ENCODE peak calls at places on chromosome 9, in seven cellular contexts. One of them, this sample, is unnamed.

GRCh38 chr9:71816782-71817549 is 48.7 kb upstream of the CEMIP2 start:
- ATAC-seq in Panc1: no peak
- ATAC-seq in stimulated activated effector memory CD8-positive, alpha-beta T cell treated with anti-CD3 and anti-CD28 coated beads, Interleukin-12 subunit alpha, Interleukin-12 subunit beta, amount 100 ng/mL, for 72 hours: no peak
- ATAC-seq in activated CD4-positive, CD25-positive, alpha-beta regulatory T cell treated with anti-CD3 and anti-CD28 coated beads, Interleukin-2, amount 50 U/mL, for 24 hours: no peak
- ATAC-seq in Right ventricle myocardium superior: no peak
- ATAC-seq in CD4-positive, CD25-positive, alpha-beta regulatory T cell: no peak
- ATAC-seq in mucosa of descending colon: peak
- ATAC-seq in this sample: no peak

GRCh38 chr9:114791312-114791711 is 14.5 kb downstream of the TNFSF15 start:
- ATAC-seq in activated CD4-positive, CD25-positive, alpha-beta regulatory T cell treated with anti-CD3 and anti-CD28 coated beads, Interleukin-2, amount 50 U/mL, for 24 hours: no peak
- ATAC-seq in CD4-positive, CD25-positive, alpha-beta regulatory T cell: no peak
- ATAC-seq in Panc1: no peak
- ATAC-seq in stimulated activated effector memory CD8-positive, alpha-beta T cell treated with anti-CD3 and anti-CD28 coated beads, Interleukin-12 subunit alpha, Interleukin-12 subunit beta, amount 100 ng/mL, for 72 hours: no peak
- ATAC-seq in mucosa of descending colon: no peak
- ATAC-seq in Right ventricle myocardium superior: no peak
- ATAC-seq in this sample: no peak

GRCh38 chr9:128724744-128725211 is 851 bp upstream of the ZDHHC12 start:
- ATAC-seq in activated CD4-positive, CD25-positive, alpha-beta regulatory T cell treated with anti-CD3 and anti-CD28 coated beads, Interleukin-2, amount 50 U/mL, for 24 hours: no peak
- ATAC-seq in stimulated activated effector memory CD8-positive, alpha-beta T cell treated with anti-CD3 and anti-CD28 coated beads, Interleukin-12 subunit alpha, Interleukin-12 subunit beta, amount 100 ng/mL, for 72 hours: peak
- ATAC-seq in CD4-positive, CD25-positive, alpha-beta regulatory T cell: no peak
- ATAC-seq in mucosa of descending colon: peak
- ATAC-seq in Right ventricle myocardium superior: peak
- ATAC-seq in Panc1: peak
- ATAC-seq in this sample: peak

GRCh38 chr9:71758785-71759184 is 9.5 kb downstream of the CEMIP2 start:
- ATAC-seq in Right ventricle myocardium superior: no peak
- ATAC-seq in activated CD4-positive, CD25-positive, alpha-beta regulatory T cell treated with anti-CD3 and anti-CD28 coated beads, Interleukin-2, amount 50 U/mL, for 24 hours: no peak
- ATAC-seq in stimulated activated effector memory CD8-positive, alpha-beta T cell treated with anti-CD3 and anti-CD28 coated beads, Interleukin-12 subunit alpha, Interleukin-12 subunit beta, amount 100 ng/mL, for 72 hours: no peak
- ATAC-seq in mucosa of descending colon: peak
- ATAC-seq in Panc1: no peak
- ATAC-seq in CD4-positive, CD25-positive, alpha-beta regulatory T cell: peak
- ATAC-seq in this sample: peak

GRCh38 chr9:132892383-132892782 is 13.7 kb downstream of the SPACA9 start:
- ATAC-seq in Right ventricle myocardium superior: no peak
- ATAC-seq in activated CD4-positive, CD25-positive, alpha-beta regulatory T cell treated with anti-CD3 and anti-CD28 coated beads, Interleukin-2, amount 50 U/mL, for 24 hours: no peak
- ATAC-seq in Panc1: no peak
- ATAC-seq in mucosa of descending colon: no peak
- ATAC-seq in stimulated activated effector memory CD8-positive, alpha-beta T cell treated with anti-CD3 and anti-CD28 coated beads, Interleukin-12 subunit alpha, Interleukin-12 subunit beta, amount 100 ng/mL, for 72 hours: no peak
- ATAC-seq in CD4-positive, CD25-positive, alpha-beta regulatory T cell: no peak
- ATAC-seq in this sample: no peak

GRCh38 chr9:121700165-121700830 is 48.9 kb downstream of the DAB2IP start:
- ATAC-seq in stimulated activated effector memory CD8-positive, alpha-beta T cell treated with anti-CD3 and anti-CD28 coated beads, Interleukin-12 subunit alpha, Interleukin-12 subunit beta, amount 100 ng/mL, for 72 hours: peak
- ATAC-seq in Panc1: peak
- ATAC-seq in Right ventricle myocardium superior: peak
- ATAC-seq in CD4-positive, CD25-positive, alpha-beta regulatory T cell: no peak
- ATAC-seq in activated CD4-positive, CD25-positive, alpha-beta regulatory T cell treated with anti-CD3 and anti-CD28 coated beads, Interleukin-2, amount 50 U/mL, for 24 hours: no peak
- ATAC-seq in mucosa of descending colon: peak
- ATAC-seq in this sample: peak

GRCh38 chr9:125896964-125897363 is 149.8 kb downstream of the PBX3 start:
- ATAC-seq in mucosa of descending colon: no peak
- ATAC-seq in CD4-positive, CD25-positive, alpha-beta regulatory T cell: no peak
- ATAC-seq in activated CD4-positive, CD25-positive, alpha-beta regulatory T cell treated with anti-CD3 and anti-CD28 coated beads, Interleukin-2, amount 50 U/mL, for 24 hours: no peak
- ATAC-seq in Panc1: no peak
- ATAC-seq in Right ventricle myocardium superior: no peak
- ATAC-seq in stimulated activated effector memory CD8-positive, alpha-beta T cell treated with anti-CD3 and anti-CD28 coated beads, Interleukin-12 subunit alpha, Interleukin-12 subunit beta, amount 100 ng/mL, for 72 hours: no peak
- ATAC-seq in this sample: no peak

GRCh38 chr9:123316053-123316718 is 39.8 kb upstream of the CRB2 start:
- ATAC-seq in Right ventricle myocardium superior: no peak
- ATAC-seq in mucosa of descending colon: no peak
- ATAC-seq in stimulated activated effector memory CD8-positive, alpha-beta T cell treated with anti-CD3 and anti-CD28 coated beads, Interleukin-12 subunit alpha, Interleukin-12 subunit beta, amount 100 ng/mL, for 72 hours: no peak
- ATAC-seq in activated CD4-positive, CD25-positive, alpha-beta regulatory T cell treated with anti-CD3 and anti-CD28 coated beads, Interleukin-2, amount 50 U/mL, for 24 hours: no peak
- ATAC-seq in Panc1: no peak
- ATAC-seq in CD4-positive, CD25-positive, alpha-beta regulatory T cell: no peak
- ATAC-seq in this sample: no peak

GRCh38 chr9:2119490-2120046 is 104.4 kb downstream of the SMARCA2 start:
- ATAC-seq in Right ventricle myocardium superior: no peak
- ATAC-seq in activated CD4-positive, CD25-positive, alpha-beta regulatory T cell treated with anti-CD3 and anti-CD28 coated beads, Interleukin-2, amount 50 U/mL, for 24 hours: no peak
- ATAC-seq in mucosa of descending colon: no peak
- ATAC-seq in Panc1: no peak
- ATAC-seq in stimulated activated effector memory CD8-positive, alpha-beta T cell treated with anti-CD3 and anti-CD28 coated beads, Interleukin-12 subunit alpha, Interleukin-12 subunit beta, amount 100 ng/mL, for 72 hours: no peak
- ATAC-seq in CD4-positive, CD25-positive, alpha-beta regulatory T cell: no peak
- ATAC-seq in this sample: no peak

GRCh38 chr9:109590945-109591344 is 92.8 kb upstream of the PTPN3 start:
- ATAC-seq in stimulated activated effector memory CD8-positive, alpha-beta T cell treated with anti-CD3 and anti-CD28 coated beads, Interleukin-12 subunit alpha, Interleukin-12 subunit beta, amount 100 ng/mL, for 72 hours: no peak
- ATAC-seq in Right ventricle myocardium superior: peak
- ATAC-seq in Panc1: no peak
- ATAC-seq in CD4-positive, CD25-positive, alpha-beta regulatory T cell: no peak
- ATAC-seq in mucosa of descending colon: no peak
- ATAC-seq in activated CD4-positive, CD25-positive, alpha-beta regulatory T cell treated with anti-CD3 and anti-CD28 coated beads, Interleukin-2, amount 50 U/mL, for 24 hours: no peak
- ATAC-seq in this sample: no peak

GRCh38 chr9:2809692-2810423 is 34.0 kb downstream of the PUM3 start:
- ATAC-seq in stimulated activated effector memory CD8-positive, alpha-beta T cell treated with anti-CD3 and anti-CD28 coated beads, Interleukin-12 subunit alpha, Interleukin-12 subunit beta, amount 100 ng/mL, for 72 hours: no peak
- ATAC-seq in Right ventricle myocardium superior: peak
- ATAC-seq in Panc1: no peak
- ATAC-seq in mucosa of descending colon: peak
- ATAC-seq in CD4-positive, CD25-positive, alpha-beta regulatory T cell: no peak
- ATAC-seq in activated CD4-positive, CD25-positive, alpha-beta regulatory T cell treated with anti-CD3 and anti-CD28 coated beads, Interleukin-2, amount 50 U/mL, for 24 hours: no peak
- ATAC-seq in this sample: no peak

GRCh38 chr9:123562844-123563346 is 206.9 kb downstream of the CRB2 start:
- ATAC-seq in mucosa of descending colon: peak
- ATAC-seq in CD4-positive, CD25-positive, alpha-beta regulatory T cell: no peak
- ATAC-seq in activated CD4-positive, CD25-positive, alpha-beta regulatory T cell treated with anti-CD3 and anti-CD28 coated beads, Interleukin-2, amount 50 U/mL, for 24 hours: peak
- ATAC-seq in Right ventricle myocardium superior: no peak
- ATAC-seq in stimulated activated effector memory CD8-positive, alpha-beta T cell treated with anti-CD3 and anti-CD28 coated beads, Interleukin-12 subunit alpha, Interleukin-12 subunit beta, amount 100 ng/mL, for 72 hours: peak
- ATAC-seq in Panc1: no peak
- ATAC-seq in this sample: no peak

GRCh38 chr9:108468364-108468763 is 387.4 kb downstream of the ACTL7B start:
- ATAC-seq in mucosa of descending colon: peak
- ATAC-seq in CD4-positive, CD25-positive, alpha-beta regulatory T cell: no peak
- ATAC-seq in Panc1: no peak
- ATAC-seq in stimulated activated effector memory CD8-positive, alpha-beta T cell treated with anti-CD3 and anti-CD28 coated beads, Interleukin-12 subunit alpha, Interleukin-12 subunit beta, amount 100 ng/mL, for 72 hours: no peak
- ATAC-seq in Right ventricle myocardium superior: no peak
- ATAC-seq in activated CD4-positive, CD25-positive, alpha-beta regulatory T cell treated with anti-CD3 and anti-CD28 coated beads, Interleukin-2, amount 50 U/mL, for 24 hours: no peak
- ATAC-seq in this sample: no peak

GRCh38 chr9:20558609-20559016 is 63.7 kb downstream of the MLLT3 start:
- ATAC-seq in activated CD4-positive, CD25-positive, alpha-beta regulatory T cell treated with anti-CD3 and anti-CD28 coated beads, Interleukin-2, amount 50 U/mL, for 24 hours: peak
- ATAC-seq in CD4-positive, CD25-positive, alpha-beta regulatory T cell: peak
- ATAC-seq in Right ventricle myocardium superior: peak
- ATAC-seq in Panc1: no peak
- ATAC-seq in mucosa of descending colon: peak
- ATAC-seq in stimulated activated effector memory CD8-positive, alpha-beta T cell treated with anti-CD3 and anti-CD28 coated beads, Interleukin-12 subunit alpha, Interleukin-12 subunit beta, amount 100 ng/mL, for 72 hours: peak
- ATAC-seq in this sample: peak

GRCh38 chr9:136023401-136024225 is 62.4 kb upstream of the UBAC1 start:
- ATAC-seq in activated CD4-positive, CD25-positive, alpha-beta regulatory T cell treated with anti-CD3 and anti-CD28 coated beads, Interleukin-2, amount 50 U/mL, for 24 hours: no peak
- ATAC-seq in mucosa of descending colon: peak
- ATAC-seq in CD4-positive, CD25-positive, alpha-beta regulatory T cell: no peak
- ATAC-seq in Panc1: peak
- ATAC-seq in Right ventricle myocardium superior: peak
- ATAC-seq in stimulated activated effector memory CD8-positive, alpha-beta T cell treated with anti-CD3 and anti-CD28 coated beads, Interleukin-12 subunit alpha, Interleukin-12 subunit beta, amount 100 ng/mL, for 72 hours: no peak
- ATAC-seq in this sample: no peak

GRCh38 chr9:91945277-91946074 is 4.6 kb downstream of the ROR2 start:
- ATAC-seq in Right ventricle myocardium superior: peak
- ATAC-seq in activated CD4-positive, CD25-positive, alpha-beta regulatory T cell treated with anti-CD3 and anti-CD28 coated beads, Interleukin-2, amount 50 U/mL, for 24 hours: no peak
- ATAC-seq in CD4-positive, CD25-positive, alpha-beta regulatory T cell: no peak
- ATAC-seq in Panc1: no peak
- ATAC-seq in mucosa of descending colon: peak
- ATAC-seq in stimulated activated effector memory CD8-positive, alpha-beta T cell treated with anti-CD3 and anti-CD28 coated beads, Interleukin-12 subunit alpha, Interleukin-12 subunit beta, amount 100 ng/mL, for 72 hours: no peak
- ATAC-seq in this sample: no peak

GRCh38 chr9:106575903-106576755 is 286.8 kb upstream of the ZNF462 start:
- ATAC-seq in mucosa of descending colon: no peak
- ATAC-seq in stimulated activated effector memory CD8-positive, alpha-beta T cell treated with anti-CD3 and anti-CD28 coated beads, Interleukin-12 subunit alpha, Interleukin-12 subunit beta, amount 100 ng/mL, for 72 hours: no peak
- ATAC-seq in Right ventricle myocardium superior: no peak
- ATAC-seq in CD4-positive, CD25-positive, alpha-beta regulatory T cell: no peak
- ATAC-seq in activated CD4-positive, CD25-positive, alpha-beta regulatory T cell treated with anti-CD3 and anti-CD28 coated beads, Interleukin-2, amount 50 U/mL, for 24 hours: no peak
- ATAC-seq in Panc1: no peak
- ATAC-seq in this sample: no peak

GRCh38 chr9:128750926-128751595 is 20.7 kb downstream of the ZER1 start:
- ATAC-seq in Panc1: no peak
- ATAC-seq in mucosa of descending colon: no peak
- ATAC-seq in activated CD4-positive, CD25-positive, alpha-beta regulatory T cell treated with anti-CD3 and anti-CD28 coated beads, Interleukin-2, amount 50 U/mL, for 24 hours: no peak
- ATAC-seq in stimulated activated effector memory CD8-positive, alpha-beta T cell treated with anti-CD3 and anti-CD28 coated beads, Interleukin-12 subunit alpha, Interleukin-12 subunit beta, amount 100 ng/mL, for 72 hours: no peak
- ATAC-seq in CD4-positive, CD25-positive, alpha-beta regulatory T cell: no peak
- ATAC-seq in Right ventricle myocardium superior: no peak
- ATAC-seq in this sample: peak

GRCh38 chr9:125538092-125538473 is 168.9 kb downstream of the MAPKAP1 start:
- ATAC-seq in mucosa of descending colon: peak
- ATAC-seq in activated CD4-positive, CD25-positive, alpha-beta regulatory T cell treated with anti-CD3 and anti-CD28 coated beads, Interleukin-2, amount 50 U/mL, for 24 hours: no peak
- ATAC-seq in stimulated activated effector memory CD8-positive, alpha-beta T cell treated with anti-CD3 and anti-CD28 coated beads, Interleukin-12 subunit alpha, Interleukin-12 subunit beta, amount 100 ng/mL, for 72 hours: no peak
- ATAC-seq in Right ventricle myocardium superior: peak
- ATAC-seq in Panc1: peak
- ATAC-seq in CD4-positive, CD25-positive, alpha-beta regulatory T cell: no peak
- ATAC-seq in this sample: peak

GRCh38 chr9:96853711-96854072 is 622 bp downstream of the ZNF782 start:
- ATAC-seq in activated CD4-positive, CD25-positive, alpha-beta regulatory T cell treated with anti-CD3 and anti-CD28 coated beads, Interleukin-2, amount 50 U/mL, for 24 hours: peak
- ATAC-seq in CD4-positive, CD25-positive, alpha-beta regulatory T cell: no peak
- ATAC-seq in Panc1: peak
- ATAC-seq in mucosa of descending colon: peak
- ATAC-seq in stimulated activated effector memory CD8-positive, alpha-beta T cell treated with anti-CD3 and anti-CD28 coated beads, Interleukin-12 subunit alpha, Interleukin-12 subunit beta, amount 100 ng/mL, for 72 hours: peak
- ATAC-seq in Right ventricle myocardium superior: peak
- ATAC-seq in this sample: peak

GRCh38 chr9:4138781-4139180 is 161.1 kb downstream of the GLIS3 start:
- ATAC-seq in Right ventricle myocardium superior: no peak
- ATAC-seq in mucosa of descending colon: no peak
- ATAC-seq in Panc1: no peak
- ATAC-seq in stimulated activated effector memory CD8-positive, alpha-beta T cell treated with anti-CD3 and anti-CD28 coated beads, Interleukin-12 subunit alpha, Interleukin-12 subunit beta, amount 100 ng/mL, for 72 hours: no peak
- ATAC-seq in CD4-positive, CD25-positive, alpha-beta regulatory T cell: no peak
- ATAC-seq in activated CD4-positive, CD25-positive, alpha-beta regulatory T cell treated with anti-CD3 and anti-CD28 coated beads, Interleukin-2, amount 50 U/mL, for 24 hours: no peak
- ATAC-seq in this sample: no peak

GRCh38 chr9:107471562-107471961 is 18.0 kb downstream of the KLF4 start:
- ATAC-seq in mucosa of descending colon: no peak
- ATAC-seq in activated CD4-positive, CD25-positive, alpha-beta regulatory T cell treated with anti-CD3 and anti-CD28 coated beads, Interleukin-2, amount 50 U/mL, for 24 hours: no peak
- ATAC-seq in CD4-positive, CD25-positive, alpha-beta regulatory T cell: no peak
- ATAC-seq in Right ventricle myocardium superior: no peak
- ATAC-seq in Panc1: no peak
- ATAC-seq in stimulated activated effector memory CD8-positive, alpha-beta T cell treated with anti-CD3 and anti-CD28 coated beads, Interleukin-12 subunit alpha, Interleukin-12 subunit beta, amount 100 ng/mL, for 72 hours: no peak
- ATAC-seq in this sample: no peak

GRCh38 chr9:21504894-21505293 is 22.8 kb upstream of the IFNE start:
- ATAC-seq in CD4-positive, CD25-positive, alpha-beta regulatory T cell: no peak
- ATAC-seq in activated CD4-positive, CD25-positive, alpha-beta regulatory T cell treated with anti-CD3 and anti-CD28 coated beads, Interleukin-2, amount 50 U/mL, for 24 hours: no peak
- ATAC-seq in Panc1: peak
- ATAC-seq in mucosa of descending colon: no peak
- ATAC-seq in Right ventricle myocardium superior: no peak
- ATAC-seq in stimulated activated effector memory CD8-positive, alpha-beta T cell treated with anti-CD3 and anti-CD28 coated beads, Interleukin-12 subunit alpha, Interleukin-12 subunit beta, amount 100 ng/mL, for 72 hours: peak
- ATAC-seq in this sample: no peak

GRCh38 chr9:136719212-136719880 is 7.0 kb downstream of the DIPK1B start:
- ATAC-seq in CD4-positive, CD25-positive, alpha-beta regulatory T cell: peak
- ATAC-seq in Right ventricle myocardium superior: no peak
- ATAC-seq in Panc1: peak
- ATAC-seq in activated CD4-positive, CD25-positive, alpha-beta regulatory T cell treated with anti-CD3 and anti-CD28 coated beads, Interleukin-2, amount 50 U/mL, for 24 hours: no peak
- ATAC-seq in mucosa of descending colon: peak
- ATAC-seq in stimulated activated effector memory CD8-positive, alpha-beta T cell treated with anti-CD3 and anti-CD28 coated beads, Interleukin-12 subunit alpha, Interleukin-12 subunit beta, amount 100 ng/mL, for 72 hours: peak
- ATAC-seq in this sample: peak

GRCh38 chr9:69931340-69931739 is 110.7 kb downstream of the CFAP95 start:
- ATAC-seq in Panc1: no peak
- ATAC-seq in activated CD4-positive, CD25-positive, alpha-beta regulatory T cell treated with anti-CD3 and anti-CD28 coated beads, Interleukin-2, amount 50 U/mL, for 24 hours: no peak
- ATAC-seq in Right ventricle myocardium superior: no peak
- ATAC-seq in stimulated activated effector memory CD8-positive, alpha-beta T cell treated with anti-CD3 and anti-CD28 coated beads, Interleukin-12 subunit alpha, Interleukin-12 subunit beta, amount 100 ng/mL, for 72 hours: no peak
- ATAC-seq in CD4-positive, CD25-positive, alpha-beta regulatory T cell: no peak
- ATAC-seq in mucosa of descending colon: no peak
- ATAC-seq in this sample: no peak

GRCh38 chr9:85248514-85249312 is 493.0 kb downstream of the AGTPBP1 start:
- ATAC-seq in mucosa of descending colon: no peak
- ATAC-seq in Right ventricle myocardium superior: no peak
- ATAC-seq in stimulated activated effector memory CD8-positive, alpha-beta T cell treated with anti-CD3 and anti-CD28 coated beads, Interleukin-12 subunit alpha, Interleukin-12 subunit beta, amount 100 ng/mL, for 72 hours: no peak
- ATAC-seq in activated CD4-positive, CD25-positive, alpha-beta regulatory T cell treated with anti-CD3 and anti-CD28 coated beads, Interleukin-2, amount 50 U/mL, for 24 hours: no peak
- ATAC-seq in CD4-positive, CD25-positive, alpha-beta regulatory T cell: no peak
- ATAC-seq in Panc1: no peak
- ATAC-seq in this sample: no peak

GRCh38 chr9:122951056-122951455 is 10.2 kb downstream of the RABGAP1 start:
- ATAC-seq in Right ventricle myocardium superior: peak
- ATAC-seq in CD4-positive, CD25-positive, alpha-beta regulatory T cell: no peak
- ATAC-seq in stimulated activated effector memory CD8-positive, alpha-beta T cell treated with anti-CD3 and anti-CD28 coated beads, Interleukin-12 subunit alpha, Interleukin-12 subunit beta, amount 100 ng/mL, for 72 hours: no peak
- ATAC-seq in activated CD4-positive, CD25-positive, alpha-beta regulatory T cell treated with anti-CD3 and anti-CD28 coated beads, Interleukin-2, amount 50 U/mL, for 24 hours: no peak
- ATAC-seq in mucosa of descending colon: no peak
- ATAC-seq in Panc1: no peak
- ATAC-seq in this sample: no peak

GRCh38 chr9:72473474-72474241 is 47.8 kb upstream of the TMC1 start:
- ATAC-seq in Panc1: no peak
- ATAC-seq in CD4-positive, CD25-positive, alpha-beta regulatory T cell: peak
- ATAC-seq in mucosa of descending colon: peak
- ATAC-seq in Right ventricle myocardium superior: no peak
- ATAC-seq in activated CD4-positive, CD25-positive, alpha-beta regulatory T cell treated with anti-CD3 and anti-CD28 coated beads, Interleukin-2, amount 50 U/mL, for 24 hours: peak
- ATAC-seq in stimulated activated effector memory CD8-positive, alpha-beta T cell treated with anti-CD3 and anti-CD28 coated beads, Interleukin-12 subunit alpha, Interleukin-12 subunit beta, amount 100 ng/mL, for 72 hours: peak
- ATAC-seq in this sample: no peak

GRCh38 chr9:36007309-36007708 is 29.4 kb upstream of the RECK start:
- ATAC-seq in Panc1: no peak
- ATAC-seq in mucosa of descending colon: no peak
- ATAC-seq in stimulated activated effector memory CD8-positive, alpha-beta T cell treated with anti-CD3 and anti-CD28 coated beads, Interleukin-12 subunit alpha, Interleukin-12 subunit beta, amount 100 ng/mL, for 72 hours: peak
- ATAC-seq in CD4-positive, CD25-positive, alpha-beta regulatory T cell: no peak
- ATAC-seq in Right ventricle myocardium superior: no peak
- ATAC-seq in activated CD4-positive, CD25-positive, alpha-beta regulatory T cell treated with anti-CD3 and anti-CD28 coated beads, Interleukin-2, amount 50 U/mL, for 24 hours: no peak
- ATAC-seq in this sample: no peak

GRCh38 chr9:129007766-129008468 is 20.2 kb downstream of the SH3GLB2 start:
- ATAC-seq in Panc1: no peak
- ATAC-seq in mucosa of descending colon: no peak
- ATAC-seq in Right ventricle myocardium superior: no peak
- ATAC-seq in CD4-positive, CD25-positive, alpha-beta regulatory T cell: no peak
- ATAC-seq in stimulated activated effector memory CD8-positive, alpha-beta T cell treated with anti-CD3 and anti-CD28 coated beads, Interleukin-12 subunit alpha, Interleukin-12 subunit beta, amount 100 ng/mL, for 72 hours: no peak
- ATAC-seq in activated CD4-positive, CD25-positive, alpha-beta regulatory T cell treated with anti-CD3 and anti-CD28 coated beads, Interleukin-2, amount 50 U/mL, for 24 hours: no peak
- ATAC-seq in this sample: no peak

This sample was measured in esophagus mucosa.